ENCODE peak calls at places on chromosomes 3 and 15, in four cellular contexts. N is NCI-H748 treated with DMSO at 0.1 percent for 48 hours, X is ovary, U is NCI-H1092 treated with DMSO at 0.1 percent for 48 hours. B is an unnamed sample.

GRCh38 chr15:47756872-47757271 is 39.6 kb downstream of the SEMA6D start:
- DNase-seq in N (no peak), X (peak), U (no peak), B (no peak)

GRCh38 chr3:112651516-112651915 is 10.6 kb upstream of the CCDC80 start:
- DNase-seq in N (no peak), X (no peak), U (no peak), B (no peak)

GRCh38 chr3:99418209-99418635 is 220.2 kb upstream of the COL8A1 start:
- DNase-seq in N (no peak), X (no peak), U (no peak), B (no peak)

GRCh38 chr3:190972840-190973270 is 110.4 kb upstream of the GMNC start:
- DNase-seq in N (no peak), X (no peak), U (no peak), B (no peak)

GRCh38 chr15:38538328-38539007 is 26.1 kb downstream of the RASGRP1 start:
- DNase-seq in N (no peak), X (no peak), U (no peak), B (no peak)

GRCh38 chr3:23706116-23706515 is 99.6 kb upstream of the UBE2E1 start:
- DNase-seq in N (no peak), X (no peak), U (no peak), B (no peak)

GRCh38 chr3:152048826-152049225 is 175.4 kb downstream of the SUCNR1 start:
- DNase-seq in N (no peak), X (no peak), U (no peak), B (no peak)

GRCh38 chr3:41288785-41289184 is 89.5 kb downstream of the CTNNB1 start:
- DNase-seq in N (no peak), X (no peak), U (no peak), B (no peak)

GRCh38 chr3:189683576-189684255 is 52.5 kb downstream of the TP63 start:
- DNase-seq in N (no peak), X (no peak), U (no peak), B (no peak)

GRCh38 chr15:84955089-84955848 is 26.4 kb upstream of the PDE8A start:
- DNase-seq in N (peak), X (peak), U (peak), B (peak)

GRCh38 chr3:67916353-67916752 is 261.9 kb upstream of the SUCLG2 start:
- DNase-seq in N (no peak), X (no peak), U (no peak), B (no peak)

GRCh38 chr3:15646924-15647511 is 45.5 kb downstream of the BTD start:
- DNase-seq in N (no peak), X (peak), U (no peak), B (peak)

GRCh38 chr3:46496745-46497555 is 826 bp upstream of the RTP3 start:
- DNase-seq in N (no peak), X (no peak), U (no peak), B (no peak)

GRCh38 chr3:99505646-99506269 is 132.6 kb upstream of the COL8A1 start:
- DNase-seq in N (no peak), X (no peak), U (no peak), B (peak)

GRCh38 chr15:69090197-69090948 is 70.1 kb upstream of the GLCE start:
- DNase-seq in N (peak), X (no peak), U (no peak), B (no peak)

GRCh38 chr3:143786229-143787199 is 61.8 kb downstream of the SLC9A9 start:
- DNase-seq in N (no peak), X (peak), U (no peak), B (peak)

GRCh38 chr3:45819543-45819942 is 22.4 kb downstream of the LZTFL1 start:
- DNase-seq in N (no peak), X (no peak), U (no peak), B (no peak)

GRCh38 chr3:112519424-112520001 is 20.2 kb upstream of the BTLA start:
- DNase-seq in N (peak), X (no peak), U (peak), B (no peak)

GRCh38 chr3:13812039-13812438 is 67.8 kb downstream of the WNT7A start:
- DNase-seq in N (no peak), X (no peak), U (no peak), B (no peak)

GRCh38 chr3:149480326-149481017 is 6.0 kb downstream of the TM4SF4 start:
- DNase-seq in N (peak), X (peak), U (peak), B (peak)

GRCh38 chr3:150414273-150414672 is 6.2 kb downstream of the TSC22D2 start:
- DNase-seq in N (no peak), X (no peak), U (no peak), B (no peak)

GRCh38 chr15:35669021-35669420 is 123.1 kb upstream of the DPH6 start:
- DNase-seq in N (no peak), X (no peak), U (no peak), B (no peak)

GRCh38 chr3:99669879-99670555 is 31.6 kb downstream of the COL8A1 start:
- DNase-seq in N (no peak), X (no peak), U (no peak), B (no peak)

GRCh38 chr3:28253040-28253715 is 11.8 kb downstream of the CMC1 start:
- DNase-seq in N (no peak), X (no peak), U (no peak), B (no peak)

GRCh38 chr3:105997800-105998526 is 129.2 kb upstream of the CBLB start:
- DNase-seq in N (no peak), X (no peak), U (no peak), B (no peak)

GRCh38 chr15:62135532-62136134 is 29.5 kb downstream of the C2CD4B start:
- DNase-seq in N (no peak), X (no peak), U (no peak), B (no peak)

GRCh38 chr3:113575191-113575590 is 42.8 kb downstream of the SIDT1 start:
- DNase-seq in N (peak), X (no peak), U (peak), B (no peak)

GRCh38 chr15:38176155-38176554 is 76.5 kb upstream of the SPRED1 start:
- DNase-seq in N (no peak), X (no peak), U (no peak), B (no peak)

GRCh38 chr3:78912217-78912616 is 855.6 kb downstream of the ROBO1 start:
- DNase-seq in N (no peak), X (no peak), U (peak), B (no peak)

GRCh38 chr3:158644345-158644908 is at the start of gene GFM1:
- DNase-seq in N (peak), X (peak), U (peak), B (peak)

GRCh38 chr3:126516152-126516935 is 1.2 kb downstream of the UROC1 start:
- DNase-seq in N (no peak), X (no peak), U (no peak), B (no peak)

GRCh38 chr15:24684313-24684712 is 8.7 kb downstream of the NPAP1 start:
- DNase-seq in N (no peak), X (no peak), U (no peak), B (no peak)

GRCh38 chr3:158731938-158732855 is at the start of gene RARRES1:
- DNase-seq in N (peak), X (peak), U (peak), B (peak)

GRCh38 chr3:33869977-33870376 is 71.5 kb downstream of the PDCD6IP start:
- DNase-seq in N (no peak), X (no peak), U (no peak), B (no peak)

GRCh38 chr3:1439395-1439794 is 346.6 kb downstream of the CNTN6 start:
- DNase-seq in N (no peak), X (no peak), U (no peak), B (no peak)

GRCh38 chr3:140216249-140216648 is 281.3 kb downstream of the CLSTN2 start:
- DNase-seq in N (no peak), X (no peak), U (no peak), B (no peak)

GRCh38 chr3:105686324-105686897 is 182.4 kb downstream of the CBLB start:
- DNase-seq in N (no peak), X (no peak), U (peak), B (no peak)

GRCh38 chr3:187922704-187923393 is 177.6 kb upstream of the BCL6 start:
- DNase-seq in N (no peak), X (no peak), U (no peak), B (no peak)